ENCODE peak calls at places on chromosomes 7 and 10, in seven cellular contexts. One of them, this sample, is unnamed.

GRCh38 chr7:66187894-66188293 is 17.2 kb upstream of the TPST1 start:
- DNase-seq in amniotic stem cell: no peak
- DNase-seq in HEK293T: no peak
- DNase-seq in CD4-positive, alpha-beta T cell: no peak
- DNase-seq in RPMI7951: no peak
- DNase-seq in mesenteric fat pad: no peak
- DNase-seq in GM23338: no peak
- DNase-seq in this sample: no peak

GRCh38 chr10:59880976-59881510 is 25.3 kb downstream of the CCDC6 start:
- DNase-seq in amniotic stem cell: no peak
- DNase-seq in HEK293T: no peak
- DNase-seq in CD4-positive, alpha-beta T cell: no peak
- DNase-seq in RPMI7951: no peak
- DNase-seq in mesenteric fat pad: no peak
- DNase-seq in GM23338: no peak
- DNase-seq in this sample: no peak

GRCh38 chr10:6918305-6918704 is 338.2 kb upstream of the PRKCQ start:
- DNase-seq in amniotic stem cell: no peak
- DNase-seq in HEK293T: peak
- DNase-seq in CD4-positive, alpha-beta T cell: peak
- DNase-seq in RPMI7951: no peak
- DNase-seq in mesenteric fat pad: no peak
- DNase-seq in GM23338: peak
- DNase-seq in this sample: no peak

GRCh38 chr7:76423666-76424412 is 911 bp upstream of the ZP3 start:
- DNase-seq in amniotic stem cell: no peak
- DNase-seq in HEK293T: no peak
- DNase-seq in CD4-positive, alpha-beta T cell: no peak
- DNase-seq in RPMI7951: no peak
- DNase-seq in mesenteric fat pad: no peak
- DNase-seq in GM23338: peak
- DNase-seq in this sample: no peak

GRCh38 chr10:63711361-63711760 is 190.2 kb downstream of the REEP3 start:
- DNase-seq in amniotic stem cell: no peak
- DNase-seq in HEK293T: no peak
- DNase-seq in CD4-positive, alpha-beta T cell: no peak
- DNase-seq in RPMI7951: peak
- DNase-seq in mesenteric fat pad: no peak
- DNase-seq in GM23338: peak
- DNase-seq in this sample: no peak

GRCh38 chr7:42869131-42870020 is 42.5 kb downstream of the C7orf25 start:
- DNase-seq in amniotic stem cell: no peak
- DNase-seq in HEK293T: no peak
- DNase-seq in CD4-positive, alpha-beta T cell: no peak
- DNase-seq in RPMI7951: peak
- DNase-seq in mesenteric fat pad: no peak
- DNase-seq in GM23338: no peak
- DNase-seq in this sample: no peak

GRCh38 chr10:57699944-57700343 is 567.8 kb downstream of the IPMK start:
- DNase-seq in amniotic stem cell: no peak
- DNase-seq in HEK293T: no peak
- DNase-seq in CD4-positive, alpha-beta T cell: no peak
- DNase-seq in RPMI7951: no peak
- DNase-seq in mesenteric fat pad: no peak
- DNase-seq in GM23338: no peak
- DNase-seq in this sample: no peak

GRCh38 chr7:142243823-142244222 is 14.0 kb downstream of the PRSS58 start:
- DNase-seq in amniotic stem cell: no peak
- DNase-seq in HEK293T: no peak
- DNase-seq in CD4-positive, alpha-beta T cell: no peak
- DNase-seq in RPMI7951: peak
- DNase-seq in mesenteric fat pad: no peak
- DNase-seq in GM23338: no peak
- DNase-seq in this sample: no peak

GRCh38 chr7:26284995-26285632 is 6.5 kb upstream of the SNX10 start:
- DNase-seq in amniotic stem cell: no peak
- DNase-seq in HEK293T: peak
- DNase-seq in CD4-positive, alpha-beta T cell: no peak
- DNase-seq in RPMI7951: no peak
- DNase-seq in mesenteric fat pad: no peak
- DNase-seq in GM23338: peak
- DNase-seq in this sample: no peak